ENCODE peak calls at places on chromosomes 13 and 19, in four cellular contexts. E is HL-60, L is GM12878, B is K562. H is an unnamed sample.

GRCh38 chr19:722553-723101 is 13.9 kb downstream of the PALM start:
- DNase-seq in E (no peak), L (no peak), B (no peak), H (no peak)

GRCh38 chr19:1295169-1296012 is 9.7 kb downstream of the EFNA2 start:
- DNase-seq in E (no peak), L (no peak), B (peak; percentile 97), H (peak; percentile 84)

GRCh38 chr13:84431646-84432045 is 549.4 kb upstream of the SLITRK1 start:
- DNase-seq in E (no peak), L (no peak), B (no peak), H (no peak)

GRCh38 chr19:27709496-27709895 is 1503.5 kb downstream of the UQCRFS1 start:
- DNase-seq in E (no peak), L (no peak), B (no peak), H (no peak)

GRCh38 chr19:41398042-41398403 is 405 bp downstream of the BCKDHA start:
- DNase-seq in E (no peak), L (no peak), B (no peak), H (no peak)

GRCh38 chr13:110106726-110107125 is 200.2 kb downstream of the COL4A1 start:
- DNase-seq in E (no peak), L (no peak), B (no peak), H (no peak)

GRCh38 chr19:11154683-11155047 is 917 bp downstream of the SPC24 start:
- DNase-seq in E (no peak), L (no peak), B (no peak), H (no peak)

GRCh38 chr13:60328073-60328472 is 68.9 kb upstream of the TDRD3 start:
- DNase-seq in E (no peak), L (no peak), B (no peak), H (no peak)

GRCh38 chr13:92967923-92968322 is 258.7 kb upstream of the GPC6 start:
- DNase-seq in E (no peak), L (no peak), B (no peak), H (no peak)

GRCh38 chr13:32443111-32443510 is 15.2 kb upstream of the N4BP2L1 start:
- DNase-seq in E (peak; percentile 60), L (peak; percentile 60), B (peak; percentile 13), H (no peak)

GRCh38 chr19:56091751-56092546 is 29.1 kb downstream of the ZNF787 start:
- DNase-seq in E (no peak), L (no peak), B (no peak), H (no peak)

GRCh38 chr19:5228932-5229777 is 111.5 kb downstream of the PTPRS start:
- DNase-seq in E (no peak), L (no peak), B (no peak), H (no peak)

GRCh38 chr13:50826035-50826434 is 17.5 kb downstream of the DLEU7 start:
- DNase-seq in E (no peak), L (no peak), B (no peak), H (no peak)

GRCh38 chr13:72643339-72643989 is 84.0 kb downstream of the MZT1 start:
- DNase-seq in E (peak; percentile 59), L (no peak), B (peak; percentile 13), H (peak; percentile 2)

GRCh38 chr13:77184455-77184854 is 142.4 kb downstream of the MYCBP2 start:
- DNase-seq in E (peak; percentile 58), L (peak; percentile 87), B (no peak), H (peak; percentile 12)

DNA sequence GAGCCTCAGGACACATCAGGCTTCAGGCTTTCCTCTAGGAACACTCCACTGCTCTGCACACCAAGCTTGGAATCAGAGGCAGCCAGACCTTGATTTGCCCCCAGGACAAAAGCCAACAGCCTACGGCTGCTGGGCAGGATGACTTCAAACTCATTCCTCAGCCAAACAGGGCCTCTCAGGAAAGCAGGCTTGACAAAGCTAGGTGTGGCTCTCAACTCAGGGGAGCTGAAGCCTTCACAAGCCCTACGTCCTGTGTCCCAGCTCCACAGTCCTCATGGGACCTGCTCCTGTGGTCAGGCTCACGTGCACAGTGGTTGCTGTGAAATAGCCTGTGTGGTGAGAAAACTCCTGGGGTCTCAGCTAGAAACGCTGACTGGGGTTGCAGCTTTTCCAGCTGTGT is 398.9 kb upstream of the ZNF507 start:
- DNase-seq in E (no peak), L (no peak), B (no peak), H (no peak)
- TF ChIP-seq SPI1 in E (no peak), L (no peak), B (no peak), H (no peak)

DNA sequence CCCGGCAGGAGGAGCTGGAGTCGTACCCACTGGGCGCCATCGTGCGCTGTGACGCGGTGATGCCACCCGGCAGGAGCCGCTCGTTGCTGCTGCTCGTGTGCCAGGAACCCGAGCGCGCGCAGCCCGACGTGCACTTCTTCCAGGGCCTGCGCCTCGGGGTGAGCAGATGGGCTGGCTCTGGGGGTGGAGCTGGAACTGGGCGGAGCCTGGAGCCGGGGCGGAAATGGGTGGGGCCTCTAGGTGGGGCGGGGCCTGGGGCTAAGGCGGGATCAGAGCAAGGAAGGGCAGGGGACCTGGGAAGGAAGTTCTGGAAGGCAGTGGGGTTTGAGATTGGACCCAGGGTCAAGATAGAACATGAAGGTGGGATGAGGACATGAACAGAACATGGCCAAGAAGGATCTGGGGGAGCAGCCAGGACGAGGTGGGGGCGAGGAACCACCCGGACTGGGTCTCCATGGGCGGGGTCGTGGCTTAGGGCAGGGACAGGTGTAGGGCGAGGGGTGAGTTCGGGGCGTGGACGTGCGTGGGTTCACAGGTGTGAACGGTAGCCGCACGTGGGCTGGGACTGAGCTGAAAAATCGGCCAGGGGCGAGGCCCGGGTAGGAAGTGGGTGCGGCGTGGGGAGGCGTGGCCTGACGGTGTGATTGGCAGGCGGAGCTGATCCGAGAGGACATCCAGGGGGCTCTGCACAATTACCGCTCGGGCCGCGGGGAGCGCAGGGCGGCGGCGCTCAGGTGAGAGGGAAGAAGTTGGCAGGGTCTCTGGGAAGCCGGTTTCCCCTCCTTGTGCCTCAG is 4.6 kb downstream of the EPS8L1 start:
- DNase-seq in E (peak; percentile 89), L (no peak), B (peak; percentile 96), H (no peak)
- TF ChIP-seq POLR2AphosphoS5 in E (peak; percentile 21), L (no peak), B (peak; percentile 50), H (no peak)

GRCh38 chr19:19434483-19435045 is 29.1 kb downstream of the GATAD2A start:
- DNase-seq in E (no peak), L (no peak), B (no peak), H (no peak)
- TF ChIP-seq SPI1 in E (no peak), L (no peak), B (no peak), H (no peak)

DNA sequence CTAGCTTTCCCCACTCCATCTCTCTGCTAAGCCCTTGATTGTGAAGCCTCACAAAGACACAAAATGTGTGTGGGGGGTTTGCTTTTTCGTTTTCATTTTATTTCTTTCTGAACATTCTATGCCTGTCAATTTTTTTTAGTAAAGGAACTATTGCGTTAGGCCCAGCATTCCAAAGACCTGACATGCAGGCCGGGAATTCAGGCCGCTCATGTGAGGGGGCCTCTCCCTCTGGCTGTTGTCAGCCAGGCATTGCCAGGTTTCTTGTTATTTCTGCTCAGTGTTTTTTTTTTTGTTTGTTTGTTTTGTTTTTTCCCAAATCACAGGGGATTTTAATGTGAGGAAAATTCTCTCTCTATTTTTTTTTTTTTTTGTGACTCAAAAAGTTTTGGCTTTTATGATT is 10.3 kb upstream of the MEDAG start:
- DNase-seq in E (no peak), L (no peak), B (no peak), H (no peak)
- TF ChIP-seq POLR2AphosphoS5 in E (no peak), L (no peak), B (no peak), H (no peak)

GRCh38 chr19:44754743-44755066 is 6.2 kb downstream of the BCL3 start:
- DNase-seq in E (no peak), L (no peak), B (no peak), H (no peak)

GRCh38 chr19:44755219-44755618 is 6.7 kb downstream of the BCL3 start:
- DNase-seq in E (no peak), L (no peak), B (no peak), H (no peak)

GRCh38 chr19:44752816-44753618 is 4.5 kb downstream of the BCL3 start:
- DNase-seq in E (peak; percentile 99), L (peak; percentile 94), B (peak; percentile 93), H (peak; percentile 92)

GRCh38 chr19:44753619-44753931 is 5.1 kb downstream of the BCL3 start:
- DNase-seq in E (no peak), L (no peak), B (no peak), H (no peak)

DNA sequence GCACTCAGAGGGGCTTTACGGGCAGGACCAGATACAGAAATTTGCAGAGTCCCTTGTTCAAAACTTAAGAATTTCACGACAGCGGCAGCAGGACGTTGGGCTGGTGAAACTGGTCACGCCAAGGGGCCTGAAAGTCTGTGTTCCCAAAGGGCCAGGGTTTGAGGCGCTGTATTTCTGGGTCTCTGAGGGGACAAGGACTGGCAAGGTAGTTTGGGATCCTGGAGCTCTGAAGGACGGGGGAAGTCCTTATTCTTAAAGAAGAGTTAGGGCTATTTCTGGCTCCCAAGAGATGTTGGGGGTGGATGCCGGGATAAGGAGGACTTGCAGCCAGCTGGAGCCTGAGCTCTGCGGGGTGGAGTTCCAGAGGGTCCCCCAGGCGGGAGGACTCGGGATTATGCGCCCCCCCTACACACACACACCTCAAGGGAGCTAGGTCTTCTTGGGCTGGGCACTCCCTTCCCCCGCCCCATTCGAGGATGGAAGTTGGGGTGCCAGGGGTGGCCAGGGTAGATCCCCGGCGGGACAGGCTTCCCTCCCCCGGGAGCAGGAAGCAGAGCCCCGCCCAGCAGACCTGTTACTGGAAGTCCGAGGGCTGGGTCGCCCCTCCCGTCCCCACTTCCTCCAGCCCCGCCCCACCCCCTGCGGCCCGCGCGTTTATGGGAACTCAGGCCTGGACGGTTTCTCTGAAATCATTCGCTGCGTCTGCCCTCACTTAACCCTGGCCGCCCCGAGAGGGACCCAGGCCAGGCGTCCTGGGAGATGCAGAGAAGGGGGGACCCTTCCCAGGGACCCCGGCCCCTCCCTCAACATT is 5.6 kb downstream of the BCL3 start:
- DNase-seq in E (peak; percentile 89), L (no peak), B (peak; percentile 94), H (peak; percentile 63)
- TF ChIP-seq SPI1 in E (peak; percentile 64), L (peak; percentile 18), B (peak; percentile 60), H (no peak)

GRCh38 chr13:44266305-44266704 is 107.3 kb upstream of the SERP2 start:
- DNase-seq in E (no peak), L (no peak), B (no peak), H (no peak)

GRCh38 chr13:44267203-44267602 is 106.4 kb upstream of the SERP2 start:
- DNase-seq in E (no peak), L (no peak), B (no peak), H (no peak)

GRCh38 chr13:44266772-44267171 is 106.9 kb upstream of the SERP2 start:
- DNase-seq in E (no peak), L (no peak), B (no peak), H (no peak)

GRCh38 chr13:44267966-44268365 is 105.7 kb upstream of the SERP2 start:
- DNase-seq in E (no peak), L (no peak), B (no peak), H (no peak)

DNA sequence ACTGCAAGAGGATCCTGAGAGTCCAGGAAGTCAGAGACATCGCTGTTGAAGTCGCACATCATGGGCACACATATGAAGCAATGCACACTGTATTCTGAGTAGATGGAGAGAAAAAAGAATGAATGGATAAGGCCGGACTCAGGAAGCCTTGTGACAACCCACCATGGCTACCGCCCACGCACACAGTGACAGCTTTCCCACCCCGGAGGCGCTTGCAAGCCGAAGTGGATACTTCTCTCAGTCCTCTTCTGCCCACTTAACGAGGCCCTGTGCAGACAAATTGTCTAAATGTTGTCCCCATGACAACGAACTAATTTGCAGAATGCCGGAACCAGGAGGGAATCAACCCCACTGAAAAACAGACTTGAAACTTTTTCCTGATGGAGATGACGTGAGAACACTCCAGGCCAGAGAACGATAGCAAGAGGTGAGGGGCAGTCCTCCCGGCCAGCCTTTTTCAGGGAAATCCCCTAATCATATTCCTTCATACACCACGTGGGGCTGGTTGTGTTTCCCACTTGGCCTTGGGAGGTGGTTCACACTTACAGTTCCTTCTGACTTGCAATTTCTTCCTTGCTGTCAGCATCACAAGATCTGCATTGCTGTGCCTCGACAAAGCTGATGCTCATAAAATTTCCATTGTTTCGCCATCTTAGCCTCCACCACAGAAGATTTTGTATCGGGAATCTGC is 109.6 kb upstream of the SERP2 start:
- DNase-seq in E (no peak), L (no peak), B (no peak), H (no peak)
- TF ChIP-seq POLR2AphosphoS5 in E (no peak), L (no peak), B (no peak), H (no peak)

H was measured in GM12891.